ENCODE peak calls at places on chromosomes 16 and 17, in nine cellular contexts. L is endothelial cell, U is HEK293T, R is substantia nigra, I is lower lobe of right lung, H is non-pigmented ciliary epithelial cell, N is frontal cortex, B is hepatic stellate cell, F is amniotic stem cell. K is an unnamed sample.

GRCh38 chr16:84278968-84279367 is 15.7 kb upstream of the WFDC1 start:
- DNase-seq in L (no peak), U (no peak), R (peak), I (no peak), H (no peak), N (no peak), B (no peak), F (no peak), K (no peak)

GRCh38 chr16:85395207-85395912 is 217.8 kb upstream of the GSE1 start:
- DNase-seq in L (no peak), U (peak), R (no peak), I (peak), H (peak), N (peak), B (peak), F (peak), K (no peak)

GRCh38 chr17:83129676-83130075 is 50.3 kb downstream of the METRNL start:
- DNase-seq in L (no peak), U (no peak), R (no peak), I (peak), H (no peak), N (no peak), B (no peak), F (no peak), K (no peak)

GRCh38 chr17:81735181-81736102 is 23.4 kb downstream of the SLC25A10 start:
- DNase-seq in L (no peak), U (no peak), R (no peak), I (peak), H (no peak), N (no peak), B (peak), F (no peak), K (no peak)

GRCh38 chr17:1055751-1056645 is 59.1 kb downstream of the TIMM22 start:
- DNase-seq in L (peak), U (peak), R (peak), I (peak), H (no peak), N (peak), B (peak), F (no peak), K (peak)

GRCh38 chr16:17529982-17530760 is 59.4 kb upstream of the XYLT1 start:
- DNase-seq in L (no peak), U (no peak), R (no peak), I (no peak), H (no peak), N (no peak), B (no peak), F (no peak), K (no peak)

GRCh38 chr17:78322327-78322857 is 37.5 kb downstream of the SOCS3 start:
- DNase-seq in L (no peak), U (no peak), R (no peak), I (no peak), H (no peak), N (no peak), B (no peak), F (no peak), K (no peak)

GRCh38 chr17:45812102-45812501 is 28.0 kb downstream of the CRHR1 start:
- DNase-seq in L (no peak), U (peak), R (no peak), I (no peak), H (no peak), N (no peak), B (no peak), F (no peak), K (no peak)

GRCh38 chr17:19558946-19559345 is 25.3 kb downstream of the SLC47A1 start:
- DNase-seq in L (no peak), U (no peak), R (no peak), I (no peak), H (no peak), N (no peak), B (no peak), F (no peak), K (no peak)

GRCh38 chr17:33811006-33811760 is 443.9 kb upstream of the CCL2 start:
- DNase-seq in L (no peak), U (no peak), R (no peak), I (no peak), H (no peak), N (no peak), B (no peak), F (no peak), K (no peak)

GRCh38 chr16:28610595-28611270 is 889 bp upstream of the SULT1A1 start:
- DNase-seq in L (no peak), U (no peak), R (no peak), I (peak), H (no peak), N (no peak), B (no peak), F (no peak), K (no peak)

GRCh38 chr17:43645765-43646481 is 15.8 kb downstream of the MEOX1 start:
- DNase-seq in L (peak), U (no peak), R (no peak), I (peak), H (no peak), N (peak), B (peak), F (no peak), K (peak)

GRCh38 chr17:33560871-33561270 is 267.8 kb upstream of the ASIC2 start:
- DNase-seq in L (no peak), U (no peak), R (no peak), I (no peak), H (no peak), N (no peak), B (no peak), F (no peak), K (no peak)

GRCh38 chr16:85309656-85310587 is 197.7 kb upstream of the CIBAR2 start:
- DNase-seq in L (no peak), U (no peak), R (peak), I (peak), H (no peak), N (peak), B (no peak), F (no peak), K (no peak)

GRCh38 chr16:12096828-12097522 is 120.4 kb downstream of the SNX29 start:
- DNase-seq in L (no peak), U (no peak), R (no peak), I (no peak), H (no peak), N (no peak), B (no peak), F (no peak), K (no peak)

GRCh38 chr17:82929011-82929622 is 89.3 kb upstream of the ZNF750 start:
- DNase-seq in L (no peak), U (no peak), R (no peak), I (peak), H (no peak), N (no peak), B (no peak), F (no peak), K (no peak)

GRCh38 chr16:12392585-12393089 is 411.1 kb downstream of the CPPED1 start:
- DNase-seq in L (no peak), U (no peak), R (no peak), I (no peak), H (no peak), N (no peak), B (no peak), F (no peak), K (no peak)

GRCh38 chr17:76997981-76998531 is 129.9 kb downstream of the MGAT5B start:
- DNase-seq in L (no peak), U (no peak), R (no peak), I (no peak), H (no peak), N (no peak), B (no peak), F (no peak), K (no peak)

GRCh38 chr16:84874004-84874435 is 54.2 kb downstream of the CRISPLD2 start:
- DNase-seq in L (no peak), U (no peak), R (no peak), I (no peak), H (no peak), N (no peak), B (no peak), F (no peak), K (no peak)

GRCh38 chr16:2981177-2981898 is 1.1 kb upstream of the PKMYT1 start:
- DNase-seq in L (no peak), U (no peak), R (no peak), I (no peak), H (no peak), N (no peak), B (no peak), F (no peak), K (no peak)